ENCODE peak calls at places on chromosomes 2 and 18, in four cellular contexts. Y is breast epithelium, U is heart left ventricle, Z is IMR-90. P is an unnamed sample.

GRCh38 chr2:144449028-144449406 is 70.9 kb downstream of the ZEB2 start:
- DNase-seq in Z (no peak), Y (no peak), U (peak), P (no peak)

GRCh38 chr18:62881509-62882016 is 166.2 kb downstream of the PHLPP1 start:
- DNase-seq in Z (peak), U (no peak), Y (no peak), P (peak)

GRCh38 chr2:15893085-15893484 is 47.3 kb upstream of the MYCN start:
- DNase-seq in Y (no peak), Z (no peak), U (no peak), P (no peak)

GRCh38 chr2:198062826-198063225 is 258.4 kb downstream of the PLCL1 start:
- DNase-seq in Y (no peak), Z (no peak), U (no peak), P (no peak)

GRCh38 chr18:11504962-11505361 is 104.4 kb upstream of the SLC35G4 start:
- DNase-seq in Z (no peak), Y (no peak), U (no peak), P (no peak)

GRCh38 chr2:239870863-239871262 is 154.3 kb downstream of the NDUFA10 start:
- DNase-seq in U (no peak), Y (peak), Z (no peak), P (no peak)

GRCh38 chr2:153912798-153913396 is 41.2 kb downstream of the GALNT13 start:
- DNase-seq in Y (peak), Z (no peak), U (no peak), P (no peak)

GRCh38 chr2:28616618-28617017 is 120.8 kb downstream of the PLB1 start:
- DNase-seq in Y (no peak), Z (peak), U (no peak), P (no peak)

GRCh38 chr2:3785220-3785889 is 82.0 kb downstream of the DCDC2C start:
- DNase-seq in Y (no peak), Z (peak), U (no peak), P (peak)

GRCh38 chr2:38068228-38068627 is 7.7 kb downstream of the CYP1B1 start:
- DNase-seq in Z (no peak), U (no peak), Y (no peak), P (no peak)

GRCh38 chr2:65370387-65371093 is 61.9 kb downstream of the SPRED2 start:
- DNase-seq in Z (no peak), Y (no peak), U (no peak), P (no peak)

GRCh38 chr2:227317834-227318233 is 7.2 kb upstream of the MFF start:
- DNase-seq in Y (no peak), Z (no peak), U (no peak), P (no peak)

GRCh38 chr18:51716277-51716676 is 518.8 kb upstream of the MEX3C start:
- DNase-seq in U (no peak), Z (no peak), Y (no peak), P (no peak)

GRCh38 chr2:105142239-105142638 is 99.3 kb upstream of the GPR45 start:
- DNase-seq in Z (no peak), U (no peak), Y (no peak), P (no peak)

GRCh38 chr2:217552081-217552480 is 450.7 kb downstream of the TNS1 start:
- DNase-seq in Z (no peak), U (no peak), Y (no peak), P (no peak)

GRCh38 chr18:69686861-69687260 is 260.8 kb downstream of the CD226 start:
- DNase-seq in U (no peak), Y (no peak), Z (peak), P (no peak)

GRCh38 chr18:25650201-25650941 is 298.4 kb upstream of the ZNF521 start:
- DNase-seq in U (no peak), Y (no peak), Z (peak), P (peak)

GRCh38 chr2:164756773-164757172 is 84.8 kb downstream of the COBLL1 start:
- DNase-seq in Z (no peak), U (no peak), Y (no peak), P (no peak)

GRCh38 chr18:4230450-4231168 is 224.5 kb downstream of the DLGAP1 start:
- DNase-seq in Y (no peak), U (no peak), Z (no peak), P (no peak)

GRCh38 chr2:36941867-36942266 is 24.5 kb downstream of the STRN start:
- DNase-seq in Z (no peak), Y (no peak), U (no peak), P (no peak)

GRCh38 chr18:3814840-3815239 is 364.9 kb downstream of the TGIF1 start:
- DNase-seq in Y (no peak), U (no peak), Z (peak), P (peak)

GRCh38 chr2:58237741-58238140 is 3.4 kb downstream of the FANCL start:
- DNase-seq in Y (no peak), U (no peak), Z (no peak), P (no peak)

GRCh38 chr18:8468911-8469310 is 140.3 kb upstream of the RAB12 start:
- DNase-seq in U (no peak), Z (peak), Y (no peak), P (peak)

DNA sequence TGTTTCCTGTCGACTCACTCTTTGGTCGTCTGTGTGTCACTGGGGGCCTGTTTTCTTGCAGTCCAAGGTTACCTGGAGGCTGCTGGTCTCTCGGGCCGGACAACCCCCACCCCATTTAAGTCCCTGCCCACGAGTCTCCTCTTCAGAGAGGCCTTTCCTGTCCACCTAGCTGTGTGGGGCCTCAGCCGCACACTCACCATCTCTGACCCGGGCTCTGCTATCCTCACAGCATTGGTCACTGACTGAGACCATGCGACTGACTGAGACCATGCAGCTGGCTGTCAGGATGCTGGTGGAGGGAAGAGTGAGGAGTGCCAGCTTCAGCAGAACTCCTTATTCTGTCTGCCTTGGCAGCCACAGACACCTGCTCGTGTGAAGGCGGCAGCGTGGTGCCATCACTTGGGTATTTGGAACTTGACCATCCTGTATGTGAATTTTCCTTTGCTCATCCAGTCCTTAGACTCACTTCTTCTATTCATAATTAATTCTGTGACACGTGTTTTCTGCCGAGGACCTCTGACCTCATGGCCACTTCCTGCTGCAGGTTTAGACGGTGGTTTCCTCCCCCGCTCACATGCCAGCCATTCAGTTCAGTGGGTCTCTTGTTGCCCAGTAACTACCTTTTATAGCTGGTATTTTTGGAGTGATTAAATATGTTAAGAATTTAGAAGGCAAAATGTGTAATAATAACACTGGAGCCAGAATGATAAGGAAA is 47.5 kb upstream of the ASB1 start:
- DNase-seq in Y (no peak), Z (peak), U (no peak), P (peak)
- H3K4me3 ChIP-seq in Y (no peak), Z (no peak), U (no peak), P (no peak)

GRCh38 chr18:43819873-43820272 is 542.6 kb upstream of the SYT4 start:
- DNase-seq in Y (no peak), U (no peak), Z (no peak), P (no peak)

GRCh38 chr18:43819397-43819796 is 542.1 kb upstream of the SYT4 start:
- DNase-seq in Y (no peak), Z (no peak), U (no peak), P (no peak)
- TF ChIP-seq CTCF in Y (no peak), Z (no peak), U (no peak), P (no peak)

DNA sequence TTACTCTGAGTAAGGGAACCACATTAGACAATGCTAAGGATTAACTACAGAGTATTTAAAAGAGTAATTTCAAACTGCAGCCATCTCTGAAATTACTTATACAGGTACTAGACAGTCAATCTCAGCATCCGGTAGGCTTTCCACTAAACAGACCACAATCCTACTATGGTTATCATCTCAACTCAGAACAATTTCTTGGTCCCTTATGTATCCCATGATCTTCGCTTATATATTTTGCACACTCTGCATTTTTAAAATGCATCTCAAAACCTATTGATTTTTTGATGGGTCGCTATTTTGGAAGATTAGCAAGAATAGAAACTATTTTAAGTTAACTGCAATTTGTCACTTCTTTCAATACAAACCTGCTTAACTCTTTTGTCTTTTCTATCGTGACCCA is 1.4 kb downstream of the PPP4R1 start:
- DNase-seq in Z (no peak), Y (no peak), U (no peak), P (peak)
- H3K4me3 ChIP-seq in Z (peak), Y (peak), U (peak), P (peak)

GRCh38 chr2:112809112-112809511 is 24.8 kb upstream of the IL1A start:
- DNase-seq in Y (no peak), Z (no peak), U (no peak), P (no peak)

GRCh38 chr2:112803691-112804521 is 19.6 kb upstream of the IL1A start:
- DNase-seq in U (no peak), Y (no peak), Z (peak), P (peak)

GRCh38 chr2:112811276-112811831 is 25.2 kb downstream of the IL1B start:
- DNase-seq in U (no peak), Y (no peak), Z (no peak), P (no peak)

GRCh38 chr2:112805542-112805941 is 21.2 kb upstream of the IL1A start:
- DNase-seq in Y (no peak), Z (no peak), U (no peak), P (no peak)

GRCh38 chr2:112807233-112807807 is 23.0 kb upstream of the IL1A start:
- DNase-seq in Y (no peak), Z (no peak), U (no peak), P (no peak)
- TF ChIP-seq CTCF in Y (no peak), Z (peak), U (no peak), P (no peak)

GRCh38 chr2:149330127-149331022 is at the start of gene LYPD6:
- DNase-seq in Y (peak), Z (peak), U (peak), P (peak)

GRCh38 chr2:149332364-149332763 is 2.0 kb downstream of the LYPD6 start:
- DNase-seq in Z (no peak), U (no peak), Y (no peak), P (no peak)

GRCh38 chr2:149329470-149330126 is 789 bp upstream of the LYPD6 start:
- DNase-seq in Z (peak), U (peak), Y (no peak), P (peak)

GRCh38 chr2:149329068-149329467 is 1.3 kb upstream of the LYPD6 start:
- DNase-seq in Y (no peak), U (no peak), Z (no peak), P (no peak)

GRCh38 chr2:149331023-149331400 is 625 bp downstream of the LYPD6 start:
- DNase-seq in U (no peak), Y (no peak), Z (no peak), P (no peak)
- H3K4me3 ChIP-seq in U (peak), Y (peak), Z (peak), P (peak)

P was measured in astrocyte of the spinal cord.